ENCODE peak calls at places on chromosomes 4 and X, in four cellular contexts. U is HepG2, B is cardiac fibroblast, D is AG08395. T is an unnamed sample.
A peak's percentile ranks its signal among the peaks of the same experiment; 100 is the strongest.

GRCh38 chr4:150679018-150679766 is 97.2 kb downstream of the MAB21L2 start:
- DNase-seq in U (peak; percentile 24), B (no peak), D (no peak), T (no peak)

GRCh38 chr4:165783626-165784025 is 89.4 kb upstream of the TLL1 start:
- DNase-seq in U (no peak), B (no peak), D (no peak), T (no peak)

GRCh38 chrX:75522565-75523411 is at the start of gene ZDHHC15:
- DNase-seq in U (no peak), B (no peak), D (peak; percentile 30), T (no peak)

GRCh38 chrX:132831336-132831973 is 127.0 kb downstream of the HS6ST2 start:
- DNase-seq in U (no peak), B (no peak), D (no peak), T (no peak)

GRCh38 chr4:48767055-48767454 is 13.0 kb downstream of the FRYL start:
- DNase-seq in U (no peak), B (no peak), D (no peak), T (no peak)

GRCh38 chr4:40629401-40630334 is at the start of gene RBM47:
- DNase-seq in U (no peak), B (peak; percentile 65), D (peak; percentile 49), T (peak; percentile 93)

GRCh38 chrX:140157611-140158010 is 192.3 kb upstream of the CXorf66 start:
- DNase-seq in U (no peak), B (peak; percentile 34), D (no peak), T (no peak)

GRCh38 chrX:149939271-149940014 is 1.2 kb upstream of the EOLA2 start:
- DNase-seq in U (peak; percentile 85), B (peak; percentile 97), D (peak; percentile 68), T (peak; percentile 94)

GRCh38 chr4:23084559-23085248 is 392.0 kb downstream of the GBA3 start:
- DNase-seq in U (no peak), B (no peak), D (no peak), T (no peak)

GRCh38 chr4:145179201-145179860 is 1.1 kb downstream of the OTUD4 start:
- DNase-seq in U (peak; percentile 21), B (peak; percentile 70), D (peak; percentile 56), T (peak; percentile 75)

GRCh38 chrX:13598877-13599276 is 29.5 kb downstream of the EGFL6 start:
- DNase-seq in U (no peak), B (no peak), D (peak; percentile 31), T (peak; percentile 19)

GRCh38 chr4:125368161-125368560 is 53.4 kb downstream of the FAT4 start:
- DNase-seq in U (no peak), B (peak; percentile 70), D (no peak), T (no peak)

T was measured in HT-29.